ENCODE peak calls at places on chromosomes 11 and 22, in five cellular contexts. One of them, this sample, is unnamed.

GRCh38 chr22:26892401-26893033 is 235.1 kb downstream of the MIAT start:
- DNase-seq in GM23248: peak
- DNase-seq in Panc1: no peak
- DNase-seq in choroid plexus epithelial cell: no peak
- DNase-seq in Peyer's patch: no peak
- DNase-seq in this sample: no peak

GRCh38 chr11:42239102-42239501 is 779.6 kb upstream of the LRRC4C start:
- DNase-seq in GM23248: peak
- DNase-seq in Panc1: no peak
- DNase-seq in choroid plexus epithelial cell: no peak
- DNase-seq in Peyer's patch: no peak
- DNase-seq in this sample: peak

GRCh38 chr22:47238886-47239860 is 476.7 kb downstream of the TBC1D22A start:
- DNase-seq in GM23248: no peak
- DNase-seq in Panc1: no peak
- DNase-seq in choroid plexus epithelial cell: no peak
- DNase-seq in Peyer's patch: no peak
- DNase-seq in this sample: no peak

GRCh38 chr11:64762277-64762915 is 2.6 kb upstream of the PYGM start:
- DNase-seq in GM23248: no peak
- DNase-seq in Panc1: no peak
- DNase-seq in choroid plexus epithelial cell: no peak
- DNase-seq in Peyer's patch: no peak
- DNase-seq in this sample: no peak

GRCh38 chr11:74694136-74694535 is 37.1 kb downstream of the CHRDL2 start:
- DNase-seq in GM23248: no peak
- DNase-seq in Panc1: no peak
- DNase-seq in choroid plexus epithelial cell: no peak
- DNase-seq in Peyer's patch: no peak
- DNase-seq in this sample: no peak

GRCh38 chr11:126930100-126930841 is 70.3 kb downstream of the KIRREL3 start:
- DNase-seq in GM23248: peak
- DNase-seq in Panc1: no peak
- DNase-seq in choroid plexus epithelial cell: no peak
- DNase-seq in Peyer's patch: no peak
- DNase-seq in this sample: no peak

GRCh38 chr11:110565344-110565684 is 135.6 kb downstream of the FDX1 start:
- DNase-seq in GM23248: peak
- DNase-seq in Panc1: no peak
- DNase-seq in choroid plexus epithelial cell: peak
- DNase-seq in Peyer's patch: no peak
- DNase-seq in this sample: peak

GRCh38 chr11:67599149-67599548 is 7.6 kb upstream of the NDUFV1 start:
- DNase-seq in GM23248: no peak
- DNase-seq in Panc1: no peak
- DNase-seq in choroid plexus epithelial cell: no peak
- DNase-seq in Peyer's patch: no peak
- DNase-seq in this sample: no peak

GRCh38 chr11:63906585-63906984 is 10.4 kb downstream of the RCOR2 start:
- DNase-seq in GM23248: peak
- DNase-seq in Panc1: no peak
- DNase-seq in choroid plexus epithelial cell: peak
- DNase-seq in Peyer's patch: peak
- DNase-seq in this sample: no peak

GRCh38 chr22:44479662-44480061 is 18.4 kb downstream of the RTL6 start:
- DNase-seq in GM23248: no peak
- DNase-seq in Panc1: no peak
- DNase-seq in choroid plexus epithelial cell: no peak
- DNase-seq in Peyer's patch: no peak
- DNase-seq in this sample: no peak

GRCh38 chr11:35376613-35377012 is 42.7 kb downstream of the SLC1A2 start:
- DNase-seq in GM23248: peak
- DNase-seq in Panc1: no peak
- DNase-seq in choroid plexus epithelial cell: no peak
- DNase-seq in Peyer's patch: no peak
- DNase-seq in this sample: no peak

GRCh38 chr11:66159585-66159984 is 89.5 kb downstream of the PACS1 start:
- DNase-seq in GM23248: no peak
- DNase-seq in Panc1: no peak
- DNase-seq in choroid plexus epithelial cell: no peak
- DNase-seq in Peyer's patch: no peak
- DNase-seq in this sample: no peak

GRCh38 chr11:404551-405264 is 10.1 kb downstream of the SIGIRR start:
- DNase-seq in GM23248: no peak
- DNase-seq in Panc1: no peak
- DNase-seq in choroid plexus epithelial cell: no peak
- DNase-seq in Peyer's patch: no peak
- DNase-seq in this sample: no peak

GRCh38 chr11:17389205-17389956 is 922 bp upstream of the KCNJ11 start:
- DNase-seq in GM23248: peak
- DNase-seq in Panc1: no peak
- DNase-seq in choroid plexus epithelial cell: peak
- DNase-seq in Peyer's patch: peak
- DNase-seq in this sample: no peak

GRCh38 chr22:19853879-19854777 is 546 bp downstream of the GNB1L start:
- DNase-seq in GM23248: peak
- DNase-seq in Panc1: no peak
- DNase-seq in choroid plexus epithelial cell: peak
- DNase-seq in Peyer's patch: no peak
- DNase-seq in this sample: no peak

GRCh38 chr11:93639548-93639947 is 21.9 kb upstream of the CEP295 start:
- DNase-seq in GM23248: no peak
- DNase-seq in Panc1: no peak
- DNase-seq in choroid plexus epithelial cell: no peak
- DNase-seq in Peyer's patch: no peak
- DNase-seq in this sample: no peak

GRCh38 chr22:43854786-43855271 is 7.5 kb downstream of the SULT4A1 start:
- DNase-seq in GM23248: no peak
- DNase-seq in Panc1: no peak
- DNase-seq in choroid plexus epithelial cell: no peak
- DNase-seq in Peyer's patch: peak
- DNase-seq in this sample: no peak

GRCh38 chr11:848380-848931 is 5.8 kb downstream of the TSPAN4 start:
- DNase-seq in GM23248: peak
- DNase-seq in Panc1: no peak
- DNase-seq in choroid plexus epithelial cell: peak
- DNase-seq in Peyer's patch: peak
- DNase-seq in this sample: no peak

GRCh38 chr11:60128376-60128775 is 39.9 kb downstream of the MS4A2 start:
- DNase-seq in GM23248: no peak
- DNase-seq in Panc1: no peak
- DNase-seq in choroid plexus epithelial cell: no peak
- DNase-seq in Peyer's patch: no peak
- DNase-seq in this sample: no peak

GRCh38 chr22:30265851-30266444 is 703 bp downstream of the OSM start:
- DNase-seq in GM23248: peak
- DNase-seq in Panc1: no peak
- DNase-seq in choroid plexus epithelial cell: no peak
- DNase-seq in Peyer's patch: no peak
- DNase-seq in this sample: no peak

GRCh38 chr22:48254311-48254873 is 1491.9 kb downstream of the TBC1D22A start:
- DNase-seq in GM23248: no peak
- DNase-seq in Panc1: no peak
- DNase-seq in choroid plexus epithelial cell: no peak
- DNase-seq in Peyer's patch: no peak
- DNase-seq in this sample: no peak

GRCh38 chr11:77104727-77105126 is 2.1 kb downstream of the OMP start:
- DNase-seq in GM23248: peak
- DNase-seq in Panc1: no peak
- DNase-seq in choroid plexus epithelial cell: peak
- DNase-seq in Peyer's patch: no peak
- DNase-seq in this sample: no peak

GRCh38 chr11:18749681-18750319 is 23.8 kb upstream of the IGSF22 start:
- DNase-seq in GM23248: peak
- DNase-seq in Panc1: no peak
- DNase-seq in choroid plexus epithelial cell: peak
- DNase-seq in Peyer's patch: no peak
- DNase-seq in this sample: peak

GRCh38 chr22:24768537-24769374 is 5.8 kb downstream of the PIWIL3 start:
- DNase-seq in GM23248: peak
- DNase-seq in Panc1: no peak
- DNase-seq in choroid plexus epithelial cell: peak
- DNase-seq in Peyer's patch: peak
- DNase-seq in this sample: peak

GRCh38 chr11:95149659-95150294 is 60.1 kb downstream of the ENDOD1 start:
- DNase-seq in GM23248: peak
- DNase-seq in Panc1: no peak
- DNase-seq in choroid plexus epithelial cell: peak
- DNase-seq in Peyer's patch: no peak
- DNase-seq in this sample: no peak

GRCh38 chr22:28736296-28737155 is 5.1 kb downstream of the CHEK2 start:
- DNase-seq in GM23248: no peak
- DNase-seq in Panc1: no peak
- DNase-seq in choroid plexus epithelial cell: no peak
- DNase-seq in Peyer's patch: no peak
- DNase-seq in this sample: no peak
- H3K4me3 ChIP-seq in GM23248: no peak
- H3K4me3 ChIP-seq in Panc1: no peak
- H3K4me3 ChIP-seq in choroid plexus epithelial cell: no peak
- H3K4me3 ChIP-seq in Peyer's patch: no peak
- H3K4me3 ChIP-seq in this sample: no peak

GRCh38 chr22:46056169-46057041 is 79.4 kb upstream of the WNT7B start:
- DNase-seq in GM23248: peak
- DNase-seq in Panc1: no peak
- DNase-seq in choroid plexus epithelial cell: no peak
- DNase-seq in Peyer's patch: peak
- DNase-seq in this sample: no peak
- H3K4me3 ChIP-seq in GM23248: peak
- H3K4me3 ChIP-seq in Panc1: peak
- H3K4me3 ChIP-seq in choroid plexus epithelial cell: no peak
- H3K4me3 ChIP-seq in Peyer's patch: peak
- H3K4me3 ChIP-seq in this sample: no peak

DNA sequence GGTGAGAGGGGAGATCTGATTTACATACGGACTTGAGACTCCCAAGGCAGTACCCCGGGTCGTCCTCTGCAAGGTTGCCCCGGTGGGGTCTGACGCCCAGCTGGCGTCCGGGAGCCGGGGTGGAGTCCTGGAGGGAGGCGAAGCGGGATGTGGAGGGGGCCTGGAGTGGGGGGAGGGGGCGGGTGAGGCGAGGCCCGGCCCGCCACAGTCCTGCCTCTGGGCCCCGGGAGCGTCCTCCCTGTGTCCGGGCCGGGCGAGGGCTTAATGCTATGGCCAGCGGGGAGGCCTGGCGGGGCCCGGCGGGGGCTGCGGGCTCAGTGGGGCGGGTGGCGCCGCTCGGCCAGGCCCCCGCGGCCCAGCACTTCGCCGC is 2.4 kb upstream of the MYBPC3 start:
- DNase-seq in GM23248: no peak
- DNase-seq in Panc1: no peak
- DNase-seq in choroid plexus epithelial cell: peak
- DNase-seq in Peyer's patch: no peak
- DNase-seq in this sample: no peak
- H3K4me3 ChIP-seq in GM23248: peak
- H3K4me3 ChIP-seq in Panc1: peak
- H3K4me3 ChIP-seq in choroid plexus epithelial cell: peak
- H3K4me3 ChIP-seq in Peyer's patch: peak
- H3K4me3 ChIP-seq in this sample: peak

GRCh38 chr11:72607496-72607895 is 66.7 kb downstream of the PDE2A start:
- DNase-seq in GM23248: no peak
- DNase-seq in Panc1: no peak
- DNase-seq in choroid plexus epithelial cell: no peak
- DNase-seq in Peyer's patch: no peak
- DNase-seq in this sample: no peak
- H3K4me3 ChIP-seq in GM23248: no peak
- H3K4me3 ChIP-seq in Panc1: no peak
- H3K4me3 ChIP-seq in choroid plexus epithelial cell: no peak
- H3K4me3 ChIP-seq in Peyer's patch: no peak
- H3K4me3 ChIP-seq in this sample: no peak

This sample was measured in brain microvascular endothelial cell.